ENCODE peak calls at places on chromosomes 6 and 20, in four cellular contexts. One of them, this sample, is unnamed.
A peak's percentile ranks its signal among the peaks of the same experiment; 100 is the strongest.

GRCh38 chr6:1311400-1312192 is at the start of gene FOXQ1:
- DNase-seq in ovary: no peak
- DNase-seq in lower leg skin: peak; percentile 94
- DNase-seq in thyroid gland: peak; percentile 87
- DNase-seq in this sample: no peak

GRCh38 chr20:33401922-33402369 is 627 bp upstream of the CDK5RAP1 start:
- DNase-seq in thyroid gland: no peak
- DNase-seq in lower leg skin: no peak
- DNase-seq in ovary: no peak
- DNase-seq in this sample: no peak

GRCh38 chr6:150573041-150573681 is 26.5 kb upstream of the PLEKHG1 start:
- DNase-seq in ovary: no peak
- DNase-seq in lower leg skin: no peak
- DNase-seq in thyroid gland: peak; percentile 5
- DNase-seq in this sample: no peak

GRCh38 chr20:45051497-45052060 is 49.3 kb downstream of the KCNS1 start:
- DNase-seq in ovary: no peak
- DNase-seq in thyroid gland: no peak
- DNase-seq in lower leg skin: no peak
- DNase-seq in this sample: no peak

GRCh38 chr6:169789944-169790927 is 38.8 kb downstream of the ERMARD start:
- DNase-seq in lower leg skin: peak; percentile 95
- DNase-seq in ovary: peak; percentile 85
- DNase-seq in thyroid gland: peak; percentile 64
- DNase-seq in this sample: peak; percentile 67

GRCh38 chr6:15268130-15268908 is 22.4 kb downstream of the JARID2 start:
- DNase-seq in ovary: no peak
- DNase-seq in thyroid gland: no peak
- DNase-seq in lower leg skin: no peak
- DNase-seq in this sample: no peak

GRCh38 chr6:36025932-36026327 is 1.5 kb upstream of the SLC26A8 start:
- DNase-seq in thyroid gland: no peak
- DNase-seq in ovary: no peak
- DNase-seq in lower leg skin: no peak
- DNase-seq in this sample: peak; percentile 43

GRCh38 chr6:43993881-43994523 is 133.2 kb downstream of the MRPL14 start:
- DNase-seq in ovary: no peak
- DNase-seq in thyroid gland: no peak
- DNase-seq in lower leg skin: no peak
- DNase-seq in this sample: no peak

GRCh38 chr6:112109267-112109666 is 21.9 kb downstream of the FAM229B start:
- DNase-seq in thyroid gland: peak; percentile 8
- DNase-seq in lower leg skin: no peak
- DNase-seq in ovary: no peak
- DNase-seq in this sample: no peak

GRCh38 chr20:58081842-58082241 is 146.6 kb downstream of the ANKRD60 start:
- DNase-seq in ovary: no peak
- DNase-seq in thyroid gland: no peak
- DNase-seq in lower leg skin: no peak
- DNase-seq in this sample: peak; percentile 43

GRCh38 chr6:13866291-13866690 is 51.9 kb upstream of the MCUR1 start:
- DNase-seq in lower leg skin: peak; percentile 9
- DNase-seq in ovary: no peak
- DNase-seq in thyroid gland: no peak
- DNase-seq in this sample: no peak

GRCh38 chr6:152380351-152380767 is 256.8 kb downstream of the SYNE1 start:
- DNase-seq in thyroid gland: no peak
- DNase-seq in lower leg skin: no peak
- DNase-seq in ovary: no peak
- DNase-seq in this sample: no peak

GRCh38 chr20:43940518-43941225 is 26.0 kb downstream of the TOX2 start:
- DNase-seq in lower leg skin: no peak
- DNase-seq in thyroid gland: no peak
- DNase-seq in ovary: no peak
- DNase-seq in this sample: no peak

GRCh38 chr6:44257007-44257752 is at the start of gene SLC35B2:
- DNase-seq in thyroid gland: peak; percentile 81
- DNase-seq in lower leg skin: peak; percentile 93
- DNase-seq in ovary: peak; percentile 87
- DNase-seq in this sample: peak; percentile 90

GRCh38 chr6:133503330-133503729 is 262.2 kb downstream of the EYA4 start:
- DNase-seq in lower leg skin: no peak
- DNase-seq in ovary: no peak
- DNase-seq in thyroid gland: no peak
- DNase-seq in this sample: no peak

GRCh38 chr6:145075425-145075824 is 659.9 kb downstream of the EPM2A start:
- DNase-seq in lower leg skin: no peak
- DNase-seq in ovary: no peak
- DNase-seq in thyroid gland: no peak
- DNase-seq in this sample: no peak

GRCh38 chr6:66558189-66558588 is 851.2 kb upstream of the EYS start:
- DNase-seq in lower leg skin: no peak
- DNase-seq in ovary: no peak
- DNase-seq in thyroid gland: no peak
- DNase-seq in this sample: peak; percentile 1

GRCh38 chr6:723540-723939 is 30.6 kb upstream of the EXOC2 start:
- DNase-seq in lower leg skin: no peak
- DNase-seq in thyroid gland: no peak
- DNase-seq in ovary: no peak
- DNase-seq in this sample: no peak

GRCh38 chr6:148455674-148456559 is 113.3 kb downstream of the SASH1 start:
- DNase-seq in thyroid gland: no peak
- DNase-seq in ovary: no peak
- DNase-seq in lower leg skin: no peak
- DNase-seq in this sample: no peak

GRCh38 chr6:159983641-159984080 is 14.8 kb downstream of the IGF2R start:
- DNase-seq in lower leg skin: peak; percentile 40
- DNase-seq in ovary: no peak
- DNase-seq in thyroid gland: no peak
- DNase-seq in this sample: no peak

GRCh38 chr6:105428342-105428957 is 25.6 kb upstream of the PREP start:
- DNase-seq in lower leg skin: no peak
- DNase-seq in thyroid gland: peak; percentile 68
- DNase-seq in ovary: no peak
- DNase-seq in this sample: peak; percentile 25

GRCh38 chr20:13085275-13085674 is 76.5 kb downstream of the SPTLC3 start:
- DNase-seq in lower leg skin: no peak
- DNase-seq in ovary: no peak
- DNase-seq in thyroid gland: no peak
- DNase-seq in this sample: no peak

GRCh38 chr20:52895662-52896061 is 76.5 kb upstream of the TSHZ2 start:
- DNase-seq in thyroid gland: no peak
- DNase-seq in ovary: no peak
- DNase-seq in lower leg skin: no peak
- DNase-seq in this sample: no peak

GRCh38 chr6:68237205-68237604 is 397.9 kb upstream of the ADGRB3 start:
- DNase-seq in ovary: no peak
- DNase-seq in lower leg skin: no peak
- DNase-seq in thyroid gland: no peak
- DNase-seq in this sample: no peak

GRCh38 chr6:53119772-53120409 is 28.8 kb downstream of the GCM1 start:
- DNase-seq in lower leg skin: no peak
- DNase-seq in ovary: no peak
- DNase-seq in thyroid gland: no peak
- DNase-seq in this sample: peak; percentile 13

GRCh38 chr20:48797850-48798747 is 29.7 kb downstream of the PREX1 start:
- DNase-seq in ovary: no peak
- DNase-seq in lower leg skin: no peak
- DNase-seq in thyroid gland: no peak
- DNase-seq in this sample: no peak

GRCh38 chr20:35601990-35602389 is 13.6 kb upstream of the SPAG4 start:
- DNase-seq in ovary: peak; percentile 41
- DNase-seq in thyroid gland: no peak
- DNase-seq in lower leg skin: peak; percentile 88
- DNase-seq in this sample: no peak

GRCh38 chr6:13874191-13874549 is 50.6 kb upstream of the RNF182 start:
- DNase-seq in lower leg skin: no peak
- DNase-seq in thyroid gland: no peak
- DNase-seq in ovary: no peak
- DNase-seq in this sample: peak; percentile 14

GRCh38 chr20:64232794-64233193 is 22.8 kb upstream of the PCMTD2 start:
- DNase-seq in lower leg skin: no peak
- DNase-seq in ovary: no peak
- DNase-seq in thyroid gland: peak; percentile 56
- DNase-seq in this sample: no peak

GRCh38 chr6:149934249-149935156 is 7.3 kb upstream of the ULBP2 start:
- DNase-seq in lower leg skin: peak; percentile 90
- DNase-seq in ovary: peak; percentile 39
- DNase-seq in thyroid gland: peak; percentile 63
- DNase-seq in this sample: no peak

GRCh38 chr20:52896348-52896747 is 75.8 kb upstream of the TSHZ2 start:
- DNase-seq in ovary: no peak
- DNase-seq in thyroid gland: no peak
- DNase-seq in lower leg skin: no peak
- DNase-seq in this sample: no peak

GRCh38 chr20:50992733-50993457 is 30.0 kb downstream of the KCNG1 start:
- DNase-seq in thyroid gland: no peak
- DNase-seq in ovary: no peak
- DNase-seq in lower leg skin: no peak
- DNase-seq in this sample: peak; percentile 93

GRCh38 chr20:33863440-33864323 is 52.5 kb downstream of the CHMP4B start:
- DNase-seq in thyroid gland: no peak
- DNase-seq in ovary: no peak
- DNase-seq in lower leg skin: no peak
- DNase-seq in this sample: no peak

GRCh38 chr6:132341646-132342045 is 59.6 kb downstream of the MOXD1 start:
- DNase-seq in lower leg skin: no peak
- DNase-seq in ovary: no peak
- DNase-seq in thyroid gland: no peak
- DNase-seq in this sample: no peak

GRCh38 chr6:86331889-86332288 is 605.4 kb upstream of the HTR1E start:
- DNase-seq in thyroid gland: no peak
- DNase-seq in lower leg skin: no peak
- DNase-seq in ovary: no peak
- DNase-seq in this sample: no peak

GRCh38 chr6:158559895-158560786 is at the start of gene TMEM181:
- DNase-seq in thyroid gland: peak; percentile 81
- DNase-seq in ovary: peak; percentile 89
- DNase-seq in lower leg skin: peak; percentile 96
- DNase-seq in this sample: peak; percentile 59
- TF ChIP-seq POLR2A in thyroid gland: peak; percentile 2
- TF ChIP-seq POLR2A in ovary: peak; percentile 64
- TF ChIP-seq POLR2A in lower leg skin: no peak
- TF ChIP-seq POLR2A in this sample: peak; percentile 92

DNA sequence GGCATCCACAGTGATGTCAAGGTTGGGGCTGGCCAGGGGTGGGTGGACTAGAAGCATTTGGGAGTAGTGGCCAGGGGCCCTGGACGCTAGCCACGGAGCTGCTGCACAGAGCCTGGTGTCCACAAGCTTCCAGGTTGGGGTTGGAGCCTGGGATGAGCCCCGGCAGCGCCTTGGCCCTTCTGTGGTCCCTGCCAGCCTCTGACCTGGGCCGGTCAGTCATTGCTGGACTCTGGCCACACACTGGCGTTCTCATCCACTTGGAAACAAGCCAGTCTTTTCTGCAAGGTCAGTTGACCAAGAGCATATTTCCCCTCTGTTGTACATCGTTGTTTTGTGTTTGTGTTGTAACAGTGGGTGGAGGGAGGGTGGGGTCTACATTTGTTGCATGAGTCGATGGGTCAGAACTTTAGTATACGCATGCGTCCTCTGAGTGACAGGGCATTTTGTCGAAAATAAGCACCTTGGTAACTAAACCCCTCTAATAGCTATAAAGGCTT is 8.4 kb downstream of the PSMA7 start:
- DNase-seq in lower leg skin: no peak
- DNase-seq in thyroid gland: peak; percentile 45
- DNase-seq in ovary: peak; percentile 73
- DNase-seq in this sample: no peak
- TF ChIP-seq POLR2A in lower leg skin: no peak
- TF ChIP-seq POLR2A in thyroid gland: no peak
- TF ChIP-seq POLR2A in ovary: no peak
- TF ChIP-seq POLR2A in this sample: no peak

DNA sequence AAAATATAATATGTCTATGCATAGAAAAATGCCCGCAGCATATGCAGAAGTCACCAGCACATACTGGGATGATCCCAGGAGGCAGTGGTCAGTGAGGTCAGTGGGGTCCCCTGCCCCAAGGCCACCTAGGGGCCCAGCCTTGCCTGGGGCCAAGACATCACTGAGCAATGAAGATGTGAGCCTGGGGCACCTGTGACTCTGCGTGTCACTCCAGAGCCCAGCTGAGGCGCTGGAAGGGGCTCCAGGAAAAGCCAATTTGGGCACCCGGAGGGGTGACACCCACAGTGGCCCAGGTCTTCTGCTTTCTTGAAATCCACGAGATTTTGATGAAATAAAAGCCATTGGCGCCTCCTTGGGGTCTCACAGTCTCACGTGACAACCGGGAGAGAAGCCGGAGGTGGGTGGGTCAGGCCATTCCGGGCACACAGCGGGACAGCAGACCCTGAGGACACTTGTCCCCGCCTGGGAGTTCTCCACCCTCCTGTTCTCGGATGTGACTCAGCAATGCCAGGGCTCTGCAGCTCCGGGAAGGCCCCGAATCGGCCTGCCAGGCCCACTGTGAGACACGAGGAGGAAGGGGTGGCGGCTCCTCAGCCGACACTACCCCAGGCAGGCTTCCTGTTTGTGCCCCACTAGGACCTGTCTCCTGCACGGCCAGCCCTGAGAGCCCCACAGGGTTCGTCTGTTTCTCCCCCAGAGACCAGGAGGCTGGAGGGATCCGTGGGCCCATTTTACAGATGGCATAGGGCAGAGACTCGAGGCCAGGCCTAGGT is 24.4 kb upstream of the SLCO4A1 start:
- DNase-seq in thyroid gland: peak; percentile 33
- DNase-seq in lower leg skin: peak; percentile 94
- DNase-seq in ovary: no peak
- DNase-seq in this sample: peak; percentile 68
- TF ChIP-seq POLR2A in thyroid gland: no peak
- TF ChIP-seq POLR2A in lower leg skin: no peak
- TF ChIP-seq POLR2A in ovary: no peak
- TF ChIP-seq POLR2A in this sample: no peak

DNA sequence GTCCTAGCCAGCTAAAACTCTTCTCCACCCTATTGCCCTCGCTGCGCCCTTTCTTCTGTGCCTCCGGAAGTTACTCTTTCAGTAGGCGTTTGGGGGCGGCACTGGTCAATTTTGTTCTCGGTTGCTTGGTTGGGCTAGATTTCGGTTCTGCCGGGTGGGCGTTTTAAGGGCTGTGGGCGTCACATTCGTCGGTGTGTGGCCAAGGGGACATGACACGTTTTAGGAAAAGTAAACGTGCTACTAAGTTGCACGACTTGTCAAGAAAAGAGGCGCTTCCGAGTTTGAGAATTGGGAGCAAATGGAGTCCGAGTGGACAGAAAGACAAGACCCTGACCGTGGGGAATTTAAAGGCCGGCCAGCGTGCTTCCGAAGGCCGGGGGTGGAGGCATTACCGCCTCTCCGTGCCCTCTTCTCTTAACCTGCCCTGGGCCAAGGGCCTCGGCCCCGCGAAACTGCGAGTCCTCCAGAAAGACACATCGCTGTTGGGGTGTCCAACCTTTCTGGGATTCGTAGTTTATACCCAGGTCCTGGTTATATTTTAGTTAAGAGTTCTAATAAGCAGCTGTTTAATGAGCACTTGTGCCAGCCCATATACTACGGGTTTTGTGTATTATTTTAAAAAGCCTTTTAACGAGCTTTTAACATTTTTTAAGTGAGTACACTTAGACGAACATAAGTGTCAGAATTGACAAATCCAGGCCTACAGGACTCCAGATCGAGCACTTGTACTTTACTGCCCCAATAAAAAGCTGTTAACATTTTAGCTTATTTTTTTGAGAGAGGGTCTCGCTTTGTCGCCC is 664 bp upstream of the BAG6 start:
- DNase-seq in lower leg skin: peak; percentile 97
- DNase-seq in ovary: no peak
- DNase-seq in thyroid gland: peak; percentile 89
- DNase-seq in this sample: peak; percentile 69
- TF ChIP-seq POLR2A in lower leg skin: peak; percentile 73
- TF ChIP-seq POLR2A in ovary: peak; percentile 3
- TF ChIP-seq POLR2A in thyroid gland: no peak
- TF ChIP-seq POLR2A in this sample: peak; percentile 29

This sample was measured in H54.